ENCODE peak calls at places on chromosomes 5 and 9, in seven cellular contexts. Y is GM12878, G is fibroblast of mammary gland, D is upper lobe of right lung, J is RWPE1, B is AG10803, A is AG04450. M is an unnamed sample.

GRCh38 chr9:34203275-34204010 is 24.6 kb downstream of the UBAP1 start:
- DNase-seq in D (no peak), A (no peak), G (peak), J (no peak), B (peak), Y (no peak), M (no peak)

GRCh38 chr9:83583151-83584014 is 39.6 kb upstream of the IDNK start:
- DNase-seq in A (peak), D (no peak), J (peak), B (peak), G (peak), Y (no peak), M (no peak)

GRCh38 chr9:97919217-97919813 is 3.0 kb downstream of the TRMO start:
- DNase-seq in G (no peak), A (no peak), J (no peak), Y (no peak), D (no peak), B (no peak), M (no peak)

GRCh38 chr5:101036778-101037177 is 133.7 kb upstream of the ST8SIA4 start:
- DNase-seq in B (no peak), D (no peak), J (no peak), Y (no peak), A (no peak), G (no peak), M (no peak)

GRCh38 chr5:109080896-109081295 is 328.9 kb downstream of the PJA2 start:
- DNase-seq in A (no peak), B (no peak), G (no peak), J (no peak), D (no peak), Y (no peak), M (no peak)

GRCh38 chr9:92608221-92609141 is 61.5 kb downstream of the IPPK start:
- DNase-seq in J (no peak), A (no peak), Y (no peak), D (no peak), G (peak), B (peak), M (no peak)

GRCh38 chr5:145484195-145484594 is 350.9 kb downstream of the PRELID2 start:
- DNase-seq in Y (no peak), B (peak), G (peak), A (peak), J (peak), D (no peak), M (no peak)

GRCh38 chr9:92749934-92750315 is 14.7 kb downstream of the BICD2 start:
- DNase-seq in J (no peak), D (no peak), G (peak), Y (no peak), A (no peak), B (peak), M (no peak)

GRCh38 chr5:173547579-173547978 is 68.9 kb downstream of the BOD1 start:
- DNase-seq in B (peak), A (no peak), J (peak), D (no peak), G (peak), Y (peak), M (no peak)

GRCh38 chr9:99023229-99023628 is 79.5 kb downstream of the COL15A1 start:
- DNase-seq in B (no peak), D (no peak), J (no peak), Y (no peak), A (no peak), G (no peak), M (no peak)

GRCh38 chr9:99266136-99267023 is 44.3 kb downstream of the SEC61B start:
- DNase-seq in D (peak), B (peak), Y (peak), A (peak), J (peak), G (peak), M (peak)

GRCh38 chr5:1268666-1269065 is 26.2 kb downstream of the TERT start:
- DNase-seq in G (no peak), Y (no peak), A (no peak), B (no peak), D (no peak), J (no peak), M (no peak)

GRCh38 chr9:109132473-109133095 is 12.8 kb upstream of the TMEM245 start:
- DNase-seq in A (no peak), D (no peak), Y (no peak), J (no peak), G (no peak), B (no peak), M (no peak)

GRCh38 chr5:16508730-16509531 is 43.3 kb upstream of the ZNF622 start:
- DNase-seq in Y (no peak), B (peak), J (peak), G (peak), A (no peak), D (peak), M (no peak)

DNA sequence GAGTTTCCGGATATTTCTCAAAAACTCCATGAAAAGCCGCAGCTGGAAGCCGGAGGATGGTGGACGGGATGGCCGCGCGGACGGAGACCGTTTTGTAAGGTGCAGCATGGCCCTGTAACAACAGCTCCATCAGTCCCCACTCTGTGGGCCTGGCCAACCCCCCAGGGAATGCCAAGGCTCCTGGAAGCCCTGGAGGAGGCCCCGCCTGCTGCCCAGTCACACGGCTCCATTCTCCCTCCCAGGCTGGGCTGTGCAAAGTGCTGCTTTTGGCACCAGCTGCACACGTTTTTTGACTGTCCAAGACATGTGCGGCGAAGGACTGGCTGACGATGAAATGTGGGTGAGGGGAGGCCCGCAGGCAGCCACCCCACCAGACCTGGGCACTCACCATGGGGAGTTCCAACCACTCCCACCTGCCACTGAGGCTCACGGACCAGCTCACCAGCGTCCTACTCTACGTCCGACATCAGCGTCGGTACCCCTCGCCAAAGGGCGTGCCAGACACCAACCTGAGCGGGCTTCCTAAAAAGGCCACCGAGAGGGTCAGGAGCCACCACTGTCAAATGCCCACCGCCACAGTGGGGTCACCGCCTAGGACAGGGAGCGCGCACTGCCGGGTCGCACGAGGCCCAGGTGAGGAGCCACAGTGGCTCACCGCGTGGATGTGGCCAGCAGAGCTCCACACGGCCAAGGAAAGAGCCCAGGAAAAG is 27.3 kb downstream of the PNPLA7 start:
- DNase-seq in G (no peak), B (no peak), Y (no peak), A (no peak), D (no peak), J (no peak), M (no peak)
- TF ChIP-seq CTCF in G (no peak), B (no peak), Y (no peak), A (no peak), D (no peak), J (no peak), M (no peak)

GRCh38 chr5:132500244-132500930 is 9.8 kb upstream of the IRF1 start:
- DNase-seq in D (no peak), G (no peak), B (no peak), Y (no peak), J (no peak), A (no peak), M (no peak)
- TF ChIP-seq CTCF in D (no peak), G (no peak), B (no peak), Y (no peak), J (no peak), A (no peak), M (no peak)

DNA sequence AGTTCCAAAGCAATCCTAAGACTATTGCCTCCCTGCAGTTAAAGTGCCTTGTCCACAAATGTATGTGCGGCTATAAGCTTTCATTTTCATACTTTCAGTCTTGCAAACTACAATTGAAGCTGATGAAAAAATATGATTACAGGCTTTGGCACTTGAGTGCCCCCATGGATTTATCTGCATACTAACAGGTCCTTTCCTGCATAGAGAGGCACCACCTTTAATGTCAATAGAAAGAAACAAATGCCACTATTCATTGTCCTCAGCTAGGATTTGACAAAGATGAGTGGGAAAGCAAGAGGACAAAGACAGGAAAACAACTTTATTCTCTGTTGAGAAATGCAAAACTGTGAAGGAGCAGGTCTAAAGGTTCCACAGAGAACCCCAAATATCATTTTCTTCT is 125.7 kb upstream of the PTGER4 start:
- DNase-seq in B (no peak), Y (no peak), A (no peak), D (no peak), J (no peak), G (no peak), M (no peak)
- TF ChIP-seq CTCF in B (no peak), Y (no peak), A (no peak), D (no peak), J (no peak), G (no peak), M (no peak)

DNA sequence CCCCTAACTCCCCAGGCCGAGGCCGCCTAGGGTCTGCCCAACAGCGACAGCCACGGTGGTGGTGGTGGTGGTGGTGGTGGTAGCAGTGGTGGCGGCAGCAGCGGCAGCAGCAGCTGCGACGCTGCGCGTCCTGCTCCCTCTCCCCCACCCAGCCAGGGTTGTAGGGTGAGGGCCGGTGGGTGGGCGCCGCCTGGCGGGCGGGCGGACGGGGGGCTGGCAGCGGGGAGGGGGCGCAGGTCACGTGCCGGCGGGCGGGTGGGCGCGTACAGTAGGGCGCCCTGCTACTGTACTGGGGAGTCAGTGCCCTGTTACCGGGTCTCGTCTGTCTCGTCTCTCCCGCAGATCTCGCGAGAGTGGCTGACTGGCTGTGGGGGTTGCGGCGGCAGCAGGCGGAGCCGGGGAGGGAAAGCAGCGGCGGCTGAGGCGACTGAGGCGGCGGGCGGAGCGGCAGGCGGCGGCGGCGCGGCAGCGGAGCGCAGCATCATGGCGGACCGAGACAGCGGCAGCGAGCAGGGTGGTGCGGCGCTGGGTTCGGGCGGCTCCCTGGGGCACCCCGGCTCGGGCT is at the start of gene PURA:
- DNase-seq in D (peak), J (peak), B (peak), Y (peak), G (peak), A (peak), M (peak)
- TF ChIP-seq CTCF in D (no peak), J (peak), B (no peak), Y (no peak), G (no peak), A (no peak), M (no peak)

DNA sequence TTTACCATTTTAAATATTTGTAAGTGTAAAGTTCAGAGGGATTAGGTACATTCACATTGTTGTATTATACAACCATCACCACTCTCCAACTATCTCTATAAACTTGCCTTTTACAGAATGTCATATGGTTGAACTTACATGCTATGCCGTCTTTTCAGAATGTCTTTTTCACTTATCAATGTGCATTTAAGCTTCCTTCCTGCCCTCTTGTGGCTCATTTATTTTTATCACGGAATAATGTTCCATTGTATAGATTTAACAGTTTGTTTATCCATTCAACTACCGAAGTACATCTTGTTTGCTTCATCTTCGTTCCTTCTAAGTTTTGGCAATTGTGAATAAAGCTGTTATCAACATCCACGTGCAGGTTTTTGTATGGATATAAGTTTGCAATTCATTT is 133.3 kb upstream of the C6 start:
- DNase-seq in D (no peak), B (peak), A (no peak), Y (no peak), J (no peak), G (peak), M (no peak)
- TF ChIP-seq CTCF in D (no peak), B (no peak), A (peak), Y (no peak), J (no peak), G (peak), M (no peak)

DNA sequence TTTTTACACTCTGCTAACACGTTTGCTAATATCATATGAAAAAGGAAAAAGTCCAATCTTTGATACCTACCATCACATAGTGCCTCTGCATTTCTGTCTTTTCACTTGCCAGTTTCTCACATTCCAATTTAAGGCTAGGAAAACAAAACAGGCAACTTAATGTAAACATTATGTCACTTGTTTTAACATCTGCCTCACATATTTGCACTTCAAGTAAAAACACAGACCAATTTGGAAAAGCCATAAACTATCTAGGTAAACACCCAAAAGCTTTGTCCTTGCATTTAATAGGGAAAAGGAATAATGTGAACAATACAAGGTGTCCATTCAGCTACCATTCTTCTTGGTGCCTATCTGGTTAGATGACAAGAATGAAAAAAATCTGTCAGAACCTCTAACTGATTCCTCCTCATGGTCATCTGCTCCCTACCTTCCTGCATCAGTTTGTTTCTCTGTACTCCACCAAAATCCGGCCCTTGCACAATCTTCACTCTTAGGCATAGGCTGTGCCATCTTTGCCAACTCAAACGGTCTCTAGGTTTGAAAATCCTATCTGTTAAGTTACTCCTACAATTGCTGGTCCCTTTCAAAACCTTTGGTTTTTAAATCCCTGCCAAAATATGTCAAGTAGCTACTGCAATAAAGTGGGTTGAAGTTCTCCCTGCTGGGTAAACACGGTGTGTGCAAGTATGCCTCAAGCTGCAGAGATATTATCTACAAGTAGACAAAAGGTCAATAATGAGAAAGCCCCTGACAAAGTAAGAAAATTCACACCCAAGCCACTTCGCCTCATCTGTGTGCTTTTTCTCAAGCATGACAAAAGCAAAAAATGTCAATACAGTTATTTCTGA is 3.4 kb downstream of the TLE1 start:
- DNase-seq in Y (no peak), D (no peak), G (peak), J (no peak), B (peak), A (no peak), M (no peak)
- TF ChIP-seq CTCF in Y (no peak), D (peak), G (peak), J (no peak), B (peak), A (peak), M (peak)

GRCh38 chr5:116037236-116037822 is 5.1 kb downstream of the ARL14EPL start:
- DNase-seq in G (peak), Y (no peak), J (no peak), B (no peak), A (no peak), D (no peak), M (no peak)
- TF ChIP-seq CTCF in G (peak), Y (peak), J (no peak), B (peak), A (peak), D (no peak), M (peak)

DNA sequence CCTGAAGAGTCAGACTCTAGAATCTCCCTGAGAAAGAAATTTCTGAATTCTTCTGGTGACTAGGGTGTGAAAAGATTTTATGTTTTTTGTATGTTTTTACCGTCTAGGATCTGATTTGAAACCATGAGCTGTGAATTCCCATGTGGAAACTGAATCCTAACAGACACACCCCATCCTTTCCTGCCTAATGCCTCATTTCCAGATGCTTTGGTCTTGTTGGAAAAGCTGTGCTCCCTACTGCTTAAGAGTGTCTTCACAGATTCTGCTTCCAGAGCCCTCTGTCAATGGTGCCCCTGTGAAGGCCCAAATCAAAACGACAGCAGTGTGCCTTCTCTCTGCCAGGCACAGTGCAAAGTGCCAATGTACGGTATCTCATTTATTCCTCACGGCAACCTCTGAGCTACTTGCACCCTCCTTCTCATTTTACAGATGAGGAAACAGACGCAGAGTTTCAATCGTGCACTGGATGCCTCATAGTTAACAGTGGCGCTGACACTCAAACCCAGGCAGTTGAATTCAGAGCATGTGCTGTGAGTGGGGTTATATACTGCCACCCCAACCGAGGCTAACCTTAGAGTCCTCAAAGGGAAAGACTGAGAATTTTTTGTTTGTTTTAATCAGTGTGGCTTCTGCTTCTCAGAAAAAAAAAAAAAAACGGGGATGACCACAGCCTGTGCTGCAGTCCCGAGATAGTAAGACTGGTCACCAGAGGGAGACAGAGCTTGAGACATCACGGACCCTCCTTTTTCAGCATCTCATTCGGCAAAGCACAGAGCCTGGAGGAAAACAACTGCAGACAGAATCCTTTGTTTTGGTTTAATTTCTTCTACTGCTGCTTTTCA is 188.4 kb downstream of the SNCAIP start:
- DNase-seq in D (no peak), J (peak), B (peak), G (peak), A (peak), Y (no peak), M (no peak)
- TF ChIP-seq CTCF in D (peak), J (peak), B (peak), G (peak), A (peak), Y (no peak), M (peak)

DNA sequence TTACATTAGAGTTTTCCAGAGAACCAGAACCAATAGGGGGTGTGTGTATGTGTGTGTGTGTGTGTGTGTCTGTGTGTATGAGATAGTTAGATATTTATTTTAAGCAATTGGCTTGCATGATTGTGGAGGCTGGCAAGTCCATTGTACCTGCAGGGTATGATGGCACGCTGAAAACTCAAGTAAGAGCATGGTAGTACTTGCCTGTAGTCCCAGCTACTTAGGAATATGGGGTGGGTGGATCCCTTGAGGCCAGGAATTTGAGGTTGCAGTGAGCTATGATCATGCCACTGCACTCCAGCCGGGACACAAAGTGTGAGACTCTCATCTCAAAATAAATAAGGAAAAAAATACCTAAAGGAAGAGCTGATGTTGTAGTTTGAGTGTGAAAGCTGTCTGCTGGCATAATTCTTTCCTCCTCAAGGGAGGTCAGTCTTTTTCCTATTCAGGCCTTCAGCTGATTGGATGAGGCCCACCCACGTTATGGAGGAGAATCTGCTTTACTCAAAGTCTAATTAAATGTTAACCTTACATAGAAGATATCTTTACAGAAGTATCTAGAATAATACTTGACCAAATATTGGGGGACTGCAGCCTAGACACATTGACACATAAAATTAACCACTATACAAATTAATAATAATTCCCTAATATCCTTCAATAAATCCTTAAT is 107.6 kb downstream of the FGF1 start:
- DNase-seq in Y (no peak), G (no peak), A (no peak), J (no peak), B (no peak), D (no peak), M (no peak)
- TF ChIP-seq CTCF in Y (no peak), G (no peak), A (no peak), J (no peak), B (no peak), D (no peak), M (no peak)